ENCODE peak calls at places on chromosomes 2 and 18, in seven cellular contexts. C, F, L, T, Y, Q and W are unnamed samples.

GRCh38 chr2:172334988-172335387 is 92.4 kb upstream of the ITGA6 start:
- DNase-seq in C (no peak), F (no peak), L (no peak), T (no peak), Y (no peak), Q (no peak), W (no peak)

GRCh38 chr2:38264649-38265322 is 112.3 kb downstream of the ATL2 start:
- DNase-seq in C (no peak), F (no peak), L (no peak), T (no peak), Y (no peak), Q (no peak), W (peak)

GRCh38 chr2:215528555-215528954 is 92.7 kb upstream of the FN1 start:
- DNase-seq in C (peak), F (peak), L (peak), T (peak), Y (no peak), Q (peak), W (peak)

GRCh38 chr2:170005702-170006101 is 172.2 kb upstream of the MYO3B start:
- DNase-seq in C (no peak), F (no peak), L (no peak), T (no peak), Y (no peak), Q (no peak), W (no peak)

GRCh38 chr2:211055438-211055837 is 499.0 kb downstream of the CPS1 start:
- DNase-seq in C (peak), F (no peak), L (no peak), T (peak), Y (no peak), Q (no peak), W (no peak)

GRCh38 chr2:23092831-23093230 is 292.1 kb upstream of the KLHL29 start:
- DNase-seq in C (peak), F (peak), L (peak), T (peak), Y (no peak), Q (no peak), W (no peak)

GRCh38 chr2:121475811-121476571 is 54.7 kb upstream of the RNU4ATAC start:
- DNase-seq in C (peak), F (no peak), L (no peak), T (peak), Y (no peak), Q (no peak), W (no peak)

GRCh38 chr2:24352664-24353063 is 7.7 kb downstream of the ITSN2 start:
- DNase-seq in C (no peak), F (no peak), L (no peak), T (peak), Y (no peak), Q (no peak), W (no peak)

GRCh38 chr2:198044777-198045176 is 240.4 kb downstream of the PLCL1 start:
- DNase-seq in C (no peak), F (no peak), L (no peak), T (peak), Y (no peak), Q (no peak), W (peak)

GRCh38 chr2:219965287-219965870 is 337.9 kb downstream of the SLC4A3 start:
- DNase-seq in C (no peak), F (no peak), L (no peak), T (no peak), Y (no peak), Q (no peak), W (no peak)

GRCh38 chr2:240248981-240249422 is 108.5 kb upstream of the OTOS start:
- DNase-seq in C (no peak), F (no peak), L (no peak), T (no peak), Y (peak), Q (no peak), W (no peak)

GRCh38 chr2:45121236-45121927 is 112.1 kb upstream of the SIX2 start:
- DNase-seq in C (peak), F (no peak), L (no peak), T (peak), Y (peak), Q (no peak), W (no peak)

GRCh38 chr2:175600024-175600831 is 401.8 kb downstream of the LNPK start:
- DNase-seq in C (peak), F (peak), L (peak), T (peak), Y (no peak), Q (no peak), W (peak)

GRCh38 chr2:162716122-162716521 is 122.4 kb downstream of the KCNH7 start:
- DNase-seq in C (no peak), F (no peak), L (no peak), T (no peak), Y (no peak), Q (no peak), W (no peak)

GRCh38 chr2:607172-607571 is 70.0 kb downstream of the TMEM18 start:
- DNase-seq in C (no peak), F (no peak), L (no peak), T (no peak), Y (peak), Q (no peak), W (no peak)

GRCh38 chr2:28166956-28167355 is 225.7 kb upstream of the FOSL2 start:
- DNase-seq in C (peak), F (peak), L (no peak), T (peak), Y (no peak), Q (no peak), W (peak)

GRCh38 chr2:219525533-219526232 is 11.4 kb downstream of the ASIC4 start:
- DNase-seq in C (no peak), F (no peak), L (peak), T (peak), Y (no peak), Q (no peak), W (no peak)

GRCh38 chr2:240704651-240705050 is 13.0 kb downstream of the AQP12A start:
- DNase-seq in C (no peak), F (no peak), L (no peak), T (no peak), Y (no peak), Q (no peak), W (no peak)

GRCh38 chr2:1099418-1099817 is 148.8 kb downstream of the SNTG2 start:
- DNase-seq in C (no peak), F (no peak), L (no peak), T (no peak), Y (no peak), Q (no peak), W (no peak)

GRCh38 chr2:173747037-173747436 is 218.1 kb downstream of the SP3 start:
- DNase-seq in C (no peak), F (no peak), L (no peak), T (no peak), Y (no peak), Q (no peak), W (no peak)

GRCh38 chr18:67425724-67426123 is 90.8 kb downstream of the DSEL start:
- DNase-seq in C (peak), F (peak), L (peak), T (peak), Y (no peak), Q (peak), W (peak)

GRCh38 chr2:73255007-73255644 is 21.0 kb downstream of the CCT7 start:
- DNase-seq in C (no peak), F (no peak), L (no peak), T (no peak), Y (no peak), Q (no peak), W (no peak)

GRCh38 chr2:143629344-143629743 is 500.1 kb downstream of the ARHGAP15 start:
- DNase-seq in C (peak), F (peak), L (peak), T (no peak), Y (no peak), Q (peak), W (peak)

GRCh38 chr18:23272498-23273232 is 137.4 kb downstream of the CABLES1 start:
- DNase-seq in C (no peak), F (no peak), L (no peak), T (no peak), Y (no peak), Q (no peak), W (no peak)

GRCh38 chr2:231918501-231919330 is 7.5 kb downstream of the NPPC start:
- DNase-seq in C (no peak), F (no peak), L (no peak), T (no peak), Y (no peak), Q (no peak), W (no peak)

GRCh38 chr18:39184176-39184575 is 1618.6 kb upstream of the CELF4 start:
- DNase-seq in C (no peak), F (no peak), L (no peak), T (no peak), Y (no peak), Q (no peak), W (no peak)

GRCh38 chr18:40012931-40013609 is 1942.0 kb upstream of the PIK3C3 start:
- DNase-seq in C (no peak), F (peak), L (peak), T (no peak), Y (no peak), Q (no peak), W (peak)

GRCh38 chr2:20593072-20594034 is 57.5 kb downstream of the HS1BP3 start:
- DNase-seq in C (peak), F (peak), L (peak), T (peak), Y (no peak), Q (peak), W (peak)

GRCh38 chr2:121189011-121189410 is 96.0 kb downstream of the TFCP2L1 start:
- DNase-seq in C (no peak), F (no peak), L (no peak), T (no peak), Y (no peak), Q (no peak), W (no peak)

GRCh38 chr2:236025892-236026291 is 142.3 kb downstream of the GBX2 start:
- DNase-seq in C (no peak), F (no peak), L (no peak), T (no peak), Y (no peak), Q (no peak), W (no peak)

GRCh38 chr2:75241696-75242095 is 42.4 kb upstream of the TACR1 start:
- DNase-seq in C (peak), F (peak), L (peak), T (peak), Y (no peak), Q (peak), W (peak)

GRCh38 chr2:220994841-220995240 is 577.3 kb downstream of the EPHA4 start:
- DNase-seq in C (no peak), F (no peak), L (no peak), T (no peak), Y (no peak), Q (no peak), W (no peak)

GRCh38 chr2:120947982-120948661 is 212.5 kb downstream of the GLI2 start:
- DNase-seq in C (no peak), F (no peak), L (no peak), T (no peak), Y (no peak), Q (no peak), W (no peak)

GRCh38 chr2:82345910-82346309 is 2041.4 kb upstream of the LRRTM1 start:
- DNase-seq in C (no peak), F (no peak), L (no peak), T (no peak), Y (no peak), Q (no peak), W (no peak)

GRCh38 chr2:82340578-82341053 is 2036.1 kb upstream of the LRRTM1 start:
- DNase-seq in C (no peak), F (peak), L (no peak), T (no peak), Y (no peak), Q (peak), W (no peak)

GRCh38 chr2:82342351-82342750 is 2037.8 kb upstream of the LRRTM1 start:
- DNase-seq in C (peak), F (no peak), L (no peak), T (no peak), Y (no peak), Q (no peak), W (no peak)

GRCh38 chr2:82339805-82340204 is 2035.3 kb upstream of the LRRTM1 start:
- DNase-seq in C (no peak), F (no peak), L (no peak), T (no peak), Y (no peak), Q (no peak), W (no peak)

GRCh38 chr2:82344670-82345069 is 2040.1 kb upstream of the LRRTM1 start:
- DNase-seq in C (peak), F (no peak), L (no peak), T (no peak), Y (no peak), Q (no peak), W (no peak)
- TF ChIP-seq CTCF in C (peak), F (no peak), L (no peak), T (no peak), Y (no peak), Q (no peak), W (no peak)

DNA sequence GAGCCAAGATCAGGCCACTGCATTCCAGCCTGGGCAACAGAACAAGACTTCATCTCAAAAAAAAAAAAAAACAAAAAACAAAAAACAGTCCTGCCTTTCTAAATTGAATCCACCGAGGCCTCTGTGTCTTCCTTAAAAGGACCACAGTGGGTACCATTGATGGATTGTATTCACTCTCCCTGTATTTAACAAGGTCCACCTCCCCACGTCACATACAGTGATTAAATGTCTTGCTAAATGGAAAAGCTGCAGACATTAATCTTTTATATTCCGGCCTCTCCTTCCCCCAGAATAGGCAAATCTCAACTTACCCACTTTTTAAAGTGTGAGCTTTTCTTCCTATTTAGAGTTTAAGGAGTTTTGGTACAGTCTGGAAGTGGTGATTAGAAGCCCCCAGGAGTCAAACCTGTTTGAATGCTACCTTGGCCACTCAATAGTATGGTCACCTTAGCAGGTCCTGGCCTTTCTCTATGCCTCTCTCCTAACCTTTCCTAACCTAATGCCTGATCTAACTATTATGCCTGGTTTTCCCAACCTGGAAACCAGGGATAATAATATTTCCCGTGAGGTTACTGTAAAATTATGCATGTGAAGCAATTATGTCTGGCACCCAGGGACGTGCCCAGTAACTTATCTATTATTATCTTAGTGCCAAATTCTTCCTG is 3.3 kb downstream of the NFE2L2 start:
- DNase-seq in C (no peak), F (no peak), L (no peak), T (peak), Y (no peak), Q (no peak), W (no peak)
- H3K4me3 ChIP-seq in C (peak), F (peak), L (peak), T (peak), Y (peak), Q (peak), W (peak)

DNA sequence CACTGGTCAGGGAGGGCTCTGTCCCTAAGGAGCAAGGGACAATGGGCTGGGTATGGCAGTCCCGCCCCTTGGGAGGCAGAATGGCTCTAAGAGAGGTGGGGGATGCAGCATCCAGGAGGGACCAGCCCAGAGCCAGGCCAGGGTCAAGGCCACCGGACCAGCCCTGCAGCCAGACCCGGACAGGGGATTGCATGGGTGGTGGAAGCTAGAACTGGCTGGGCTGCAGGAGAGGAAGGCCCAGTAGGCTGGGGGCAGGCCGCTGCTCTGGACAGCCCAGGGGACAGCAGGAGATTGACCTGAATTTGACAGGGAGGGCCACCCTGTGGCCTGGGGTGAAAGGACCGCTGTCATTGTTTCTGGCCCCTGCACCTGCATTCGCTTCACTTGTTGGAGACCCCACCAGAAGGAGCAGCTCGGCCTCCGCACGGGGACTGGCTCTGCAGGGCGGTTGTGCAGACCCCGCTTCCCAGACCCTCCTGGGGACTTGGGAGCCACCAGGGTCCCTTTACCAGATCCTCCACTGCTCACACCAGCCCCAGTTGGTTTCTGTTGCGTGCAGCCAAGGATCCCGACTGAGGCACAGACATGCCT is 14.6 kb downstream of the RAMP1 start:
- DNase-seq in C (no peak), F (no peak), L (no peak), T (no peak), Y (no peak), Q (no peak), W (no peak)
- TF ChIP-seq CTCF in C (no peak), F (no peak), L (no peak), T (no peak), Y (no peak), Q (no peak), W (no peak)

DNA sequence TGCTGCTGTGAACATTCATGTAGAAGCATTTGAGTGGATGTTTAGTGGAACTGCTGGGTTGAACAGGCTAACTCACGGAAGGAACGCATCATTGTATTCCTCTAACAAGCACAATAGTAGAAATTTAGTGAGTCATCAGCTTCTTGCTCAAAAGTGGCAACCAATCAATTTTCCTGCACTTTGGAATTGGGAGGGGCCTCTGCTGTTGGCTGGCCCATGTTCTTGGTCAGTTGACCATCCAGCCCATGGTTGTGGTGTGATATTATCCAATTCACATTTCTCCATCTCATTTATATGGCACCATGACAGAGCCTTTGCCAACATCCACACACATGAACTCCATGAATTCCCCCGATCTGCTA is 95.0 kb downstream of the TNFRSF11A start:
- DNase-seq in C (peak), F (peak), L (no peak), T (peak), Y (peak), Q (peak), W (no peak)
- H3K4me3 ChIP-seq in C (peak), F (no peak), L (no peak), T (no peak), Y (no peak), Q (no peak), W (no peak)